ENCODE peak calls at places on chromosomes 5 and 9, in four cellular contexts. One of them, this sample, is unnamed.

GRCh38 chr5:9479361-9479760 is 66.5 kb downstream of the SEMA5A start:
- DNase-seq in K562: no peak
- DNase-seq in GM12878: no peak
- DNase-seq in SK-N-SH: no peak
- DNase-seq in this sample: no peak

GRCh38 chr9:27350382-27350781 is 53.4 kb upstream of the EQTN start:
- DNase-seq in K562: no peak
- DNase-seq in GM12878: no peak
- DNase-seq in SK-N-SH: no peak
- DNase-seq in this sample: no peak

GRCh38 chr5:116575635-116576042 is 1.0 kb upstream of the SEMA6A start:
- DNase-seq in K562: no peak
- DNase-seq in GM12878: no peak
- DNase-seq in SK-N-SH: no peak
- DNase-seq in this sample: peak

GRCh38 chr5:111706345-111706744 is 50.6 kb downstream of the NREP start:
- DNase-seq in K562: no peak
- DNase-seq in GM12878: no peak
- DNase-seq in SK-N-SH: no peak
- DNase-seq in this sample: no peak

GRCh38 chr9:35604578-35605335 is at the start of gene TESK1:
- DNase-seq in K562: peak
- DNase-seq in GM12878: no peak
- DNase-seq in SK-N-SH: peak
- DNase-seq in this sample: peak

GRCh38 chr5:142078706-142079105 is 29.9 kb upstream of the NDFIP1 start:
- DNase-seq in K562: no peak
- DNase-seq in GM12878: no peak
- DNase-seq in SK-N-SH: no peak
- DNase-seq in this sample: no peak

GRCh38 chr5:958701-959571 is 49.7 kb upstream of the NKD2 start:
- DNase-seq in K562: no peak
- DNase-seq in GM12878: no peak
- DNase-seq in SK-N-SH: peak
- DNase-seq in this sample: no peak

GRCh38 chr9:69003051-69003450 is 10.9 kb downstream of the PRKACG start:
- DNase-seq in K562: no peak
- DNase-seq in GM12878: no peak
- DNase-seq in SK-N-SH: no peak
- DNase-seq in this sample: no peak

GRCh38 chr5:132251220-132251725 is 6.2 kb upstream of the PDLIM4 start:
- DNase-seq in K562: no peak
- DNase-seq in GM12878: no peak
- DNase-seq in SK-N-SH: no peak
- DNase-seq in this sample: no peak

GRCh38 chr5:100776244-100776643 is 126.8 kb downstream of the ST8SIA4 start:
- DNase-seq in K562: no peak
- DNase-seq in GM12878: no peak
- DNase-seq in SK-N-SH: no peak
- DNase-seq in this sample: no peak

GRCh38 chr5:147216552-147217154 is 18.2 kb upstream of the STK32A start:
- DNase-seq in K562: no peak
- DNase-seq in GM12878: no peak
- DNase-seq in SK-N-SH: no peak
- DNase-seq in this sample: peak

GRCh38 chr9:4290427-4290837 is 9.4 kb downstream of the GLIS3 start:
- DNase-seq in K562: no peak
- DNase-seq in GM12878: no peak
- DNase-seq in SK-N-SH: no peak
- DNase-seq in this sample: no peak

GRCh38 chr5:68562308-68562707 is 346.8 kb downstream of the PIK3R1 start:
- DNase-seq in K562: no peak
- DNase-seq in GM12878: no peak
- DNase-seq in SK-N-SH: peak
- DNase-seq in this sample: no peak

GRCh38 chr9:21993893-21994525 is at the start of gene CDKN2A:
- DNase-seq in K562: no peak
- DNase-seq in GM12878: no peak
- DNase-seq in SK-N-SH: peak
- DNase-seq in this sample: peak

GRCh38 chr5:78540335-78541057 is 108.1 kb downstream of the LHFPL2 start:
- DNase-seq in K562: no peak
- DNase-seq in GM12878: no peak
- DNase-seq in SK-N-SH: no peak
- DNase-seq in this sample: no peak

GRCh38 chr5:43648499-43649124 is 45.6 kb downstream of the NNT start:
- DNase-seq in K562: no peak
- DNase-seq in GM12878: no peak
- DNase-seq in SK-N-SH: no peak
- DNase-seq in this sample: no peak

GRCh38 chr5:154826-155225 is 36.5 kb upstream of the LRRC14B start:
- DNase-seq in K562: no peak
- DNase-seq in GM12878: no peak
- DNase-seq in SK-N-SH: peak
- DNase-seq in this sample: no peak

GRCh38 chr9:123282343-123283047 is 14.1 kb upstream of the STRBP start:
- DNase-seq in K562: no peak
- DNase-seq in GM12878: no peak
- DNase-seq in SK-N-SH: no peak
- DNase-seq in this sample: no peak

GRCh38 chr9:15735083-15735974 is 182.5 kb downstream of the CCDC171 start:
- DNase-seq in K562: no peak
- DNase-seq in GM12878: no peak
- DNase-seq in SK-N-SH: no peak
- DNase-seq in this sample: no peak

GRCh38 chr5:61623401-61624069 is 291.5 kb downstream of the ZSWIM6 start:
- DNase-seq in K562: peak
- DNase-seq in GM12878: no peak
- DNase-seq in SK-N-SH: no peak
- DNase-seq in this sample: peak

GRCh38 chr5:69293882-69294281 is 38.7 kb downstream of the CCDC125 start:
- DNase-seq in K562: no peak
- DNase-seq in GM12878: no peak
- DNase-seq in SK-N-SH: no peak
- DNase-seq in this sample: no peak

GRCh38 chr5:171724771-171725609 is 60.6 kb upstream of the SMIM23 start:
- DNase-seq in K562: no peak
- DNase-seq in GM12878: no peak
- DNase-seq in SK-N-SH: peak
- DNase-seq in this sample: no peak

GRCh38 chr5:111914957-111915356 is 158.0 kb upstream of the NREP start:
- DNase-seq in K562: no peak
- DNase-seq in GM12878: no peak
- DNase-seq in SK-N-SH: no peak
- DNase-seq in this sample: no peak

GRCh38 chr5:1110930-1111726 is 735 bp downstream of the SLC12A7 start:
- DNase-seq in K562: peak
- DNase-seq in GM12878: no peak
- DNase-seq in SK-N-SH: peak
- DNase-seq in this sample: no peak

GRCh38 chr9:437066-438015 is 222.7 kb downstream of the DOCK8 start:
- DNase-seq in K562: no peak
- DNase-seq in GM12878: no peak
- DNase-seq in SK-N-SH: no peak
- DNase-seq in this sample: no peak

GRCh38 chr5:142013734-142014495 is 1.1 kb upstream of the GNPDA1 start:
- DNase-seq in K562: peak
- DNase-seq in GM12878: no peak
- DNase-seq in SK-N-SH: no peak
- DNase-seq in this sample: no peak

GRCh38 chr9:13033959-13034695 is 245.4 kb downstream of the MPDZ start:
- DNase-seq in K562: peak
- DNase-seq in GM12878: no peak
- DNase-seq in SK-N-SH: peak
- DNase-seq in this sample: peak

DNA sequence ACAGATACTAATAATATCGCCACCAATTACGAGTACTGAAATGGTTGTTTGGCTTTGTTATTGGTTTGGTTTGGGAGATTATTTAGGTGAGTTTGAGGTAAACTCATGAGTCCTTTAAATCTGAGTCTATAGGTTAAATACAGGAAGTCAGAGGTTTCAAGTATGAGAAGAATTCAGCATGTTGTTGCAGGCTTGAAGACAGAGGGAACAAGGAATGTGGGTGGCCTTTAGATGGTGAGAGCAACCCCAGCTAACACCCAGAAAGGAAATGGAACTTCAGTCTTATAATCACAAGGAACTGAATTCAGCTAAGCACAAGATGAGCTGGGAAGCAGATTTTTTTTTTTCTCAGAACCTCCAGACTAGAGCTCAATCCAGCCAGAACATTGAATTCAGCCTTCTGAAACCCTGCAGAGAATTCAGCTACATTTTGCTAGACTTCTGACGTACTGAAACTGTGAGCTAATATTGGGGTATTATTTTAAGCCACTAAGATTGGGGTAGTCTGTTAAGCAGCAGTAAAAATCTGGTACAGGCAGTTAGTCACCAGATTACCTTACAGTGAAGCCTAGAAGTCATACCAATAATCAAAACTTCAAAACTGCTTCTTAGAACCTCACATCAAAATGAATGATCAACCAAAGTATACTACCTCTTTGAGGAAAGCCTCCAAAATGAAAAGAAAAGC is 216.0 kb upstream of the PUM3 start:
- DNase-seq in K562: no peak
- DNase-seq in GM12878: no peak
- DNase-seq in SK-N-SH: no peak
- DNase-seq in this sample: no peak
- TF ChIP-seq USF1 in K562: no peak
- TF ChIP-seq USF1 in GM12878: no peak
- TF ChIP-seq USF1 in SK-N-SH: no peak
- TF ChIP-seq USF1 in this sample: no peak

GRCh38 chr5:14321936-14322335 is 178.8 kb downstream of the TRIO start:
- DNase-seq in K562: no peak
- DNase-seq in GM12878: no peak
- DNase-seq in SK-N-SH: no peak
- DNase-seq in this sample: no peak

GRCh38 chr5:14319102-14319501 is 176.0 kb downstream of the TRIO start:
- DNase-seq in K562: no peak
- DNase-seq in GM12878: no peak
- DNase-seq in SK-N-SH: no peak
- DNase-seq in this sample: no peak

GRCh38 chr5:14313986-14314690 is 171.0 kb downstream of the TRIO start:
- DNase-seq in K562: no peak
- DNase-seq in GM12878: no peak
- DNase-seq in SK-N-SH: no peak
- DNase-seq in this sample: no peak

GRCh38 chr5:14316471-14316870 is 173.3 kb downstream of the TRIO start:
- DNase-seq in K562: no peak
- DNase-seq in GM12878: no peak
- DNase-seq in SK-N-SH: no peak
- DNase-seq in this sample: no peak
- TF ChIP-seq USF1 in K562: no peak
- TF ChIP-seq USF1 in GM12878: no peak
- TF ChIP-seq USF1 in SK-N-SH: no peak
- TF ChIP-seq USF1 in this sample: no peak

GRCh38 chr5:91091471-91092234 is 291.5 kb downstream of the ARRDC3 start:
- DNase-seq in K562: no peak
- DNase-seq in GM12878: no peak
- DNase-seq in SK-N-SH: no peak
- DNase-seq in this sample: no peak

GRCh38 chr5:91092859-91093843 is 290.0 kb downstream of the ARRDC3 start:
- DNase-seq in K562: no peak
- DNase-seq in GM12878: no peak
- DNase-seq in SK-N-SH: no peak
- DNase-seq in this sample: no peak

GRCh38 chr5:91098581-91098980 is 284.5 kb downstream of the ARRDC3 start:
- DNase-seq in K562: no peak
- DNase-seq in GM12878: no peak
- DNase-seq in SK-N-SH: no peak
- DNase-seq in this sample: no peak

GRCh38 chr5:91095786-91096380 is 287.2 kb downstream of the ARRDC3 start:
- DNase-seq in K562: no peak
- DNase-seq in GM12878: no peak
- DNase-seq in SK-N-SH: no peak
- DNase-seq in this sample: no peak

GRCh38 chr5:91095321-91095720 is 287.8 kb downstream of the ARRDC3 start:
- DNase-seq in K562: no peak
- DNase-seq in GM12878: no peak
- DNase-seq in SK-N-SH: no peak
- DNase-seq in this sample: no peak
- TF ChIP-seq USF1 in K562: no peak
- TF ChIP-seq USF1 in GM12878: no peak
- TF ChIP-seq USF1 in SK-N-SH: no peak
- TF ChIP-seq USF1 in this sample: no peak

GRCh38 chr9:137610944-137611343 is 5.5 kb downstream of the ARRDC1 start:
- DNase-seq in K562: no peak
- DNase-seq in GM12878: no peak
- DNase-seq in SK-N-SH: no peak
- DNase-seq in this sample: no peak

GRCh38 chr9:137612741-137613142 is 6.1 kb upstream of the EHMT1 start:
- DNase-seq in K562: no peak
- DNase-seq in GM12878: no peak
- DNase-seq in SK-N-SH: no peak
- DNase-seq in this sample: no peak

GRCh38 chr9:137613259-137613658 is 5.5 kb upstream of the EHMT1 start:
- DNase-seq in K562: no peak
- DNase-seq in GM12878: no peak
- DNase-seq in SK-N-SH: no peak
- DNase-seq in this sample: no peak

GRCh38 chr9:137613738-137614523 is 4.9 kb upstream of the EHMT1 start:
- DNase-seq in K562: no peak
- DNase-seq in GM12878: no peak
- DNase-seq in SK-N-SH: no peak
- DNase-seq in this sample: no peak

DNA sequence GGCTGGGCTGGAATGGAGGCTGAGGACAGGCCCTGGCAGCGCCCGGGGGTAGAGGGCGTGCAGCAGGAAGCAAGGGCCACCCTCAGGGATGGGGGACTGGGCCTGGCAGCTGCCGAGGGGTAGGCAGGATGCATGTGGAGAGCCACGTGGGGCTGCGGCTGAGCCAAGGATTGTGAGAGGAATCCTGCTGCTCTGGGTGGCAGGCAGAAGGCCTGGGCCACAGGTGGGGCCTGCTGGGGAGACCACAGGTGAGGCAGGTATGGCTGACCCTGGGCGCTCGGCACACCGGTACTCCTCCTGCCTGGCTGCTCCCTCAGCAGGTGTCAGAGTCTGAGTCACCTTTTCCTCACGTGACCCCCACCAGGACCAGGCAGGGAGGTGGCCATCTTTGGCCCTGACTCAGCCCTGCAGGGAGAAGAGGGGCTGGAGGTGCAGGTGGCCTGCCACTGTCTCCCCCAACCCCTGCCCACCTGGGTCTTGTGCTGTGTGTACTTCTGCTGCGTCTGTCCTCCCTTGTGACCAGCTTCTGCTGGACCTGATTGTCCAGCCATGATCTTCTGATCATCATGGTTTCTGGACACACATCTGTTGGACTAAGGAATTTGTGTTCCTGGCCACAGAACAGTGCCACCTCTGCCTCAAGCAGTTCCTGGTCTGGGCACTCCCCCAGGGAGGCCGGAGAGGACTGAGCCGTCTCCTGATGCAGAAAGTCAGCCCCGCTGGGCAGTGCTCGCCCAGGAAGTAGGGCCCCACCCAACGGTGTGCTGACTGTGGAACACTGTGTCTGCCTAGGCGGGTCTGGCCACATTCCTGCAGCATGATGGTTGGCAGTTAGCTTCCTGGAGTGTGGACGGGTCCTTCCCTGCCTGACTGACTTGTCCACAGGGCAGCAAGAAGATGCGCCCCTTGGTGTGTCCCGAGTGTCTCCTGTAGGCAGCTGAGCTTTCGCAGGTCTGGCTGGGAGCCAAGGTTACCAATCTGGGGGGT is 6.4 kb downstream of the ARRDC1 start:
- DNase-seq in K562: peak
- DNase-seq in GM12878: no peak
- DNase-seq in SK-N-SH: peak
- DNase-seq in this sample: no peak
- TF ChIP-seq USF1 in K562: peak
- TF ChIP-seq USF1 in GM12878: peak
- TF ChIP-seq USF1 in SK-N-SH: peak
- TF ChIP-seq USF1 in this sample: no peak

This sample was measured in WTC11.